ENCODE peak calls at places on chromosome 20, in five cellular contexts. G, Q, R, B and Y are unnamed samples.

GRCh38 chr20:32585011-32585518 is at the start of gene NOL4L:
- DNase-seq in R (peak; percentile 27), Q (no peak), G (peak; percentile 32), B (no peak), Y (no peak)

GRCh38 chr20:62714006-62714405 is 5.4 kb downstream of the NTSR1 start:
- DNase-seq in Q (no peak), G (no peak), R (no peak), B (no peak), Y (peak; percentile 59)

GRCh38 chr20:30811896-30812671 is 445.4 kb upstream of the DEFB115 start:
- DNase-seq in G (no peak), R (peak; percentile 28), Q (no peak), B (no peak), Y (peak; percentile 48)

GRCh38 chr20:51862796-51863195 is 60.5 kb upstream of the SALL4 start:
- DNase-seq in R (no peak), B (no peak), Q (no peak), G (no peak), Y (no peak)

GRCh38 chr20:57918546-57918945 is 208.7 kb upstream of the PMEPA1 start:
- DNase-seq in B (no peak), Q (no peak), G (no peak), R (no peak), Y (no peak)

GRCh38 chr20:64180673-64181072 is 16.4 kb downstream of the MYT1 start:
- DNase-seq in G (no peak), Q (no peak), B (no peak), R (no peak), Y (no peak)

GRCh38 chr20:62702886-62703852 is 5.5 kb upstream of the NTSR1 start:
- DNase-seq in Q (no peak), G (no peak), R (no peak), B (no peak), Y (no peak)

GRCh38 chr20:8385247-8385646 is 253.2 kb downstream of the PLCB1 start:
- DNase-seq in R (peak; percentile 20), G (no peak), Q (peak; percentile 42), B (peak; percentile 11), Y (no peak)

GRCh38 chr20:15205719-15206118 is 868.3 kb upstream of the FLRT3 start:
- DNase-seq in Q (no peak), B (no peak), G (no peak), R (no peak), Y (no peak)

GRCh38 chr20:46040902-46041535 is 12.0 kb downstream of the SLC12A5 start:
- DNase-seq in G (no peak), R (no peak), B (no peak), Q (no peak), Y (peak; percentile 61)

GRCh38 chr20:48747840-48748416 is 79.9 kb downstream of the PREX1 start:
- DNase-seq in R (no peak), G (no peak), Q (no peak), B (no peak), Y (no peak)

GRCh38 chr20:46312075-46312944 is 4.0 kb upstream of the CDH22 start:
- DNase-seq in Q (no peak), B (no peak), R (no peak), G (no peak), Y (peak; percentile 81)

GRCh38 chr20:62368629-62369507 is 1.8 kb upstream of the LAMA5 start:
- DNase-seq in Q (no peak), B (peak; percentile 67), R (no peak), G (no peak), Y (peak; percentile 66)

GRCh38 chr20:5825136-5825719 is 75.0 kb downstream of the SHLD1 start:
- DNase-seq in B (no peak), Q (no peak), R (no peak), G (no peak), Y (no peak)

GRCh38 chr20:9054176-9054575 is 14.7 kb upstream of the PLCB4 start:
- DNase-seq in G (no peak), B (no peak), R (no peak), Q (no peak), Y (no peak)

GRCh38 chr20:48789185-48789668 is 38.6 kb downstream of the PREX1 start:
- DNase-seq in G (no peak), B (no peak), R (no peak), Q (no peak), Y (no peak)

GRCh38 chr20:55353206-55353605 is 652.1 kb downstream of the CBLN4 start:
- DNase-seq in Q (no peak), R (no peak), G (no peak), B (no peak), Y (no peak)

GRCh38 chr20:4542270-4542669 is 179.4 kb upstream of the PRND start:
- DNase-seq in Q (no peak), R (no peak), B (no peak), G (no peak), Y (no peak)

GRCh38 chr20:438581-439469 is 23.5 kb downstream of the TBC1D20 start:
- DNase-seq in R (no peak), G (no peak), Q (no peak), B (no peak), Y (no peak)

GRCh38 chr20:13302647-13303425 is 81.8 kb downstream of the ISM1 start:
- DNase-seq in B (no peak), G (no peak), R (no peak), Q (no peak), Y (peak; percentile 30)

GRCh38 chr20:49245921-49246740 is 26.9 kb downstream of the DDX27 start:
- DNase-seq in G (no peak), R (peak; percentile 23), Q (no peak), B (no peak), Y (no peak)

GRCh38 chr20:31576751-31577150 is 28.3 kb upstream of the ID1 start:
- DNase-seq in B (no peak), R (no peak), Q (no peak), G (no peak), Y (no peak)

GRCh38 chr20:43842126-43843020 is 72.3 kb upstream of the TOX2 start:
- DNase-seq in G (no peak), Q (no peak), R (no peak), B (no peak), Y (peak; percentile 12)

GRCh38 chr20:63544958-63545516 is 2.5 kb downstream of the SRMS start:
- DNase-seq in G (no peak), B (no peak), Q (no peak), R (no peak), Y (peak; percentile 64)

GRCh38 chr20:32007787-32008616 is 2.2 kb upstream of the CCM2L start:
- DNase-seq in G (no peak), Q (no peak), R (peak; percentile 58), B (peak; percentile 43), Y (no peak)

GRCh38 chr20:37071481-37071911 is 24.3 kb downstream of the RBL1 start:
- DNase-seq in B (no peak), G (no peak), Q (no peak), R (no peak), Y (no peak)

GRCh38 chr20:10651227-10651990 is 22.4 kb downstream of the JAG1 start:
- DNase-seq in R (no peak), B (no peak), Q (no peak), G (no peak), Y (no peak)

GRCh38 chr20:44051661-44052000 is 135.4 kb downstream of the JPH2 start:
- DNase-seq in R (no peak), G (no peak), Q (no peak), B (no peak), Y (no peak)

GRCh38 chr20:38604873-38605303 is 3.3 kb downstream of the ARHGAP40 start:
- DNase-seq in B (no peak), G (no peak), R (no peak), Q (no peak), Y (no peak)

GRCh38 chr20:51091564-51092195 is 68.8 kb upstream of the KCNG1 start:
- DNase-seq in Q (no peak), R (no peak), B (no peak), G (no peak), Y (no peak)

GRCh38 chr20:43820742-43821330 is 93.8 kb upstream of the TOX2 start:
- DNase-seq in G (no peak), R (no peak), B (no peak), Q (no peak), Y (no peak)

GRCh38 chr20:32481311-32482103 is 103.6 kb downstream of the NOL4L start:
- DNase-seq in B (no peak), Q (peak; percentile 22), G (no peak), R (no peak), Y (no peak)

GRCh38 chr20:19867074-19867473 is 109.0 kb downstream of the RIN2 start:
- DNase-seq in R (no peak), B (no peak), Q (no peak), G (no peak), Y (no peak)